ENCODE peak calls at places on chromosomes 3 and 15, in six cellular contexts. One of them, this sample, is unnamed.

GRCh38 chr15:68775671-68776476 is 44.8 kb downstream of the ANP32A start:
- DNase-seq in esophagus muscularis mucosa: no peak
- DNase-seq in ovary: peak
- DNase-seq in transverse colon: peak
- DNase-seq in breast epithelium: no peak
- DNase-seq in A549: no peak
- DNase-seq in this sample: no peak

GRCh38 chr3:139288266-139288821 is 55.5 kb upstream of the MRPS22 start:
- DNase-seq in ovary: peak
- DNase-seq in esophagus muscularis mucosa: no peak
- DNase-seq in transverse colon: no peak
- DNase-seq in A549: no peak
- DNase-seq in breast epithelium: no peak
- DNase-seq in this sample: peak

GRCh38 chr3:140242818-140243276 is 307.9 kb downstream of the CLSTN2 start:
- DNase-seq in transverse colon: no peak
- DNase-seq in A549: no peak
- DNase-seq in ovary: no peak
- DNase-seq in breast epithelium: no peak
- DNase-seq in esophagus muscularis mucosa: peak
- DNase-seq in this sample: no peak

GRCh38 chr3:172074578-172074977 is 35.2 kb downstream of the FNDC3B start:
- DNase-seq in transverse colon: no peak
- DNase-seq in esophagus muscularis mucosa: no peak
- DNase-seq in A549: no peak
- DNase-seq in ovary: no peak
- DNase-seq in breast epithelium: no peak
- DNase-seq in this sample: peak

GRCh38 chr3:155512175-155512866 is 218.8 kb upstream of the STRIT1 start:
- DNase-seq in esophagus muscularis mucosa: no peak
- DNase-seq in transverse colon: no peak
- DNase-seq in breast epithelium: no peak
- DNase-seq in ovary: no peak
- DNase-seq in A549: no peak
- DNase-seq in this sample: no peak

GRCh38 chr3:143578810-143579425 is 269.4 kb downstream of the SLC9A9 start:
- DNase-seq in ovary: no peak
- DNase-seq in breast epithelium: no peak
- DNase-seq in transverse colon: no peak
- DNase-seq in A549: no peak
- DNase-seq in esophagus muscularis mucosa: no peak
- DNase-seq in this sample: no peak

GRCh38 chr3:127822166-127822835 is at the start of gene MGLL:
- DNase-seq in esophagus muscularis mucosa: no peak
- DNase-seq in ovary: no peak
- DNase-seq in breast epithelium: no peak
- DNase-seq in A549: peak
- DNase-seq in transverse colon: peak
- DNase-seq in this sample: no peak

GRCh38 chr3:37256447-37256846 is 82.1 kb upstream of the LRRFIP2 start:
- DNase-seq in ovary: no peak
- DNase-seq in transverse colon: no peak
- DNase-seq in breast epithelium: no peak
- DNase-seq in A549: peak
- DNase-seq in esophagus muscularis mucosa: no peak
- DNase-seq in this sample: peak

GRCh38 chr3:123094914-123095313 is 28.1 kb downstream of the PDIA5 start:
- DNase-seq in transverse colon: no peak
- DNase-seq in breast epithelium: no peak
- DNase-seq in esophagus muscularis mucosa: no peak
- DNase-seq in A549: no peak
- DNase-seq in ovary: no peak
- DNase-seq in this sample: no peak

GRCh38 chr15:25179673-25180511 is 225.1 kb downstream of the SNRPN start:
- DNase-seq in breast epithelium: peak
- DNase-seq in ovary: peak
- DNase-seq in transverse colon: peak
- DNase-seq in A549: no peak
- DNase-seq in esophagus muscularis mucosa: peak
- DNase-seq in this sample: no peak

GRCh38 chr15:51203797-51204196 is 109.1 kb upstream of the TNFAIP8L3 start:
- DNase-seq in ovary: no peak
- DNase-seq in breast epithelium: no peak
- DNase-seq in esophagus muscularis mucosa: no peak
- DNase-seq in A549: peak
- DNase-seq in transverse colon: no peak
- DNase-seq in this sample: no peak

GRCh38 chr3:173000553-173000952 is 140.5 kb downstream of the SPATA16 start:
- DNase-seq in breast epithelium: no peak
- DNase-seq in A549: no peak
- DNase-seq in transverse colon: no peak
- DNase-seq in ovary: no peak
- DNase-seq in esophagus muscularis mucosa: no peak
- DNase-seq in this sample: no peak

GRCh38 chr3:69458798-69459197 is 72.9 kb upstream of the FRMD4B start:
- DNase-seq in A549: no peak
- DNase-seq in ovary: no peak
- DNase-seq in esophagus muscularis mucosa: no peak
- DNase-seq in breast epithelium: no peak
- DNase-seq in transverse colon: no peak
- DNase-seq in this sample: no peak

GRCh38 chr3:151008699-151009098 is 36.2 kb upstream of the CLRN1 start:
- DNase-seq in breast epithelium: no peak
- DNase-seq in ovary: no peak
- DNase-seq in esophagus muscularis mucosa: no peak
- DNase-seq in A549: peak
- DNase-seq in transverse colon: no peak
- DNase-seq in this sample: peak

GRCh38 chr15:88911766-88912118 is 1.4 kb downstream of the MFGE8 start:
- DNase-seq in transverse colon: no peak
- DNase-seq in breast epithelium: no peak
- DNase-seq in ovary: no peak
- DNase-seq in A549: peak
- DNase-seq in esophagus muscularis mucosa: no peak
- DNase-seq in this sample: no peak
- TF ChIP-seq POLR2A in transverse colon: no peak
- TF ChIP-seq POLR2A in breast epithelium: no peak
- TF ChIP-seq POLR2A in ovary: no peak
- TF ChIP-seq POLR2A in A549: no peak
- TF ChIP-seq POLR2A in esophagus muscularis mucosa: peak
- TF ChIP-seq POLR2A in this sample: no peak

DNA sequence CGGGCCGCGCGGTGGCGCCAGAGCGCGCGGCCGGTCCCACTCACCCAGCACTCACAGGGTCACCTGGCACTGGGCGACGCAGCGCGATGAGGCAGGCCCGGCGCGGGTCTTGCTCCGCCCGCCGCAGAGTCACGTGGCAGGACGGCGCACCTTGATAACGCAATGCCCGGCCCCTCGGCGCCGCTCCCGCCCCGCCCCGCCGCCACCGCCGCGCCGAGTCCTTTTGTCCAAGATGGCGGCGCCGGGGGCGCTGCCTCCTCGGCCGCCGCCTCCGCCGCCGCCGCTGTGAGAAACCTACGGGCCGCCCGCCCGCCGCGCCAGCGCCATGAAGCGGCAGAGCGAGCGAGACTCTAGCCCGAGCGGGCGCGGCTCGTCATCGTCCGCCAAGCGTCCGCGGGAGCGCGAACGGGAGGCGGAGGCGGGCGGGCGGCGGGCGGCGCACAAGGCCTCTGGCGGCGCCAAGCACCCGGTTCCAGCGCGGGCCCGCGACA is at the start of gene RBM15B:
- DNase-seq in ovary: peak
- DNase-seq in esophagus muscularis mucosa: peak
- DNase-seq in A549: peak
- DNase-seq in transverse colon: peak
- DNase-seq in breast epithelium: peak
- DNase-seq in this sample: peak
- TF ChIP-seq POLR2A in ovary: peak
- TF ChIP-seq POLR2A in esophagus muscularis mucosa: peak
- TF ChIP-seq POLR2A in A549: peak
- TF ChIP-seq POLR2A in transverse colon: peak
- TF ChIP-seq POLR2A in breast epithelium: no peak
- TF ChIP-seq POLR2A in this sample: peak

GRCh38 chr3:13419356-13420050 is 619 bp downstream of the NUP210 start:
- DNase-seq in ovary: no peak
- DNase-seq in esophagus muscularis mucosa: no peak
- DNase-seq in transverse colon: peak
- DNase-seq in breast epithelium: no peak
- DNase-seq in A549: peak
- DNase-seq in this sample: peak

GRCh38 chr3:13420817-13421755 is 964 bp upstream of the NUP210 start:
- DNase-seq in ovary: no peak
- DNase-seq in A549: no peak
- DNase-seq in esophagus muscularis mucosa: no peak
- DNase-seq in breast epithelium: no peak
- DNase-seq in transverse colon: peak
- DNase-seq in this sample: peak

GRCh38 chr3:13424111-13424844 is 4.2 kb upstream of the NUP210 start:
- DNase-seq in breast epithelium: no peak
- DNase-seq in esophagus muscularis mucosa: no peak
- DNase-seq in transverse colon: no peak
- DNase-seq in ovary: no peak
- DNase-seq in A549: no peak
- DNase-seq in this sample: peak

GRCh38 chr3:13416002-13416793 is 3.9 kb downstream of the NUP210 start:
- DNase-seq in breast epithelium: no peak
- DNase-seq in transverse colon: no peak
- DNase-seq in ovary: no peak
- DNase-seq in esophagus muscularis mucosa: no peak
- DNase-seq in A549: peak
- DNase-seq in this sample: peak

GRCh38 chr3:13420051-13420816 is at the start of gene NUP210:
- DNase-seq in A549: peak
- DNase-seq in ovary: no peak
- DNase-seq in esophagus muscularis mucosa: no peak
- DNase-seq in transverse colon: peak
- DNase-seq in breast epithelium: no peak
- DNase-seq in this sample: peak
- TF ChIP-seq POLR2A in A549: peak
- TF ChIP-seq POLR2A in ovary: no peak
- TF ChIP-seq POLR2A in esophagus muscularis mucosa: no peak
- TF ChIP-seq POLR2A in transverse colon: no peak
- TF ChIP-seq POLR2A in breast epithelium: no peak
- TF ChIP-seq POLR2A in this sample: peak

GRCh38 chr3:134373942-134374790 is at the start of gene AMOTL2:
- DNase-seq in A549: peak
- DNase-seq in transverse colon: peak
- DNase-seq in breast epithelium: peak
- DNase-seq in ovary: peak
- DNase-seq in esophagus muscularis mucosa: peak
- DNase-seq in this sample: peak
- TF ChIP-seq POLR2A in A549: peak
- TF ChIP-seq POLR2A in transverse colon: peak
- TF ChIP-seq POLR2A in breast epithelium: peak
- TF ChIP-seq POLR2A in ovary: peak
- TF ChIP-seq POLR2A in esophagus muscularis mucosa: peak
- TF ChIP-seq POLR2A in this sample: no peak

This sample was measured in erythroblast.